ENCODE peak calls at places on chromosomes 7 and 10, in four cellular contexts. I is HCT116, M is HepG2, D is K562. F is an unnamed sample.

GRCh38 chr7:157475601-157476000 is 138.8 kb downstream of the DNAJB6 start:
- DNase-seq in D (no peak), I (no peak), M (no peak), F (no peak)

GRCh38 chr7:132232394-132232793 is 343.9 kb downstream of the PLXNA4 start:
- DNase-seq in M (no peak), I (no peak), D (no peak), F (no peak)

GRCh38 chr10:14952851-14953451 is 945 bp downstream of the DCLRE1C start:
- DNase-seq in I (no peak), M (no peak), D (peak; percentile 20), F (no peak)

GRCh38 chr10:103042129-103042528 is 124.0 kb downstream of the CNNM2 start:
- DNase-seq in I (no peak), M (no peak), D (no peak), F (no peak)

GRCh38 chr10:106566871-106567270 is 597.6 kb downstream of the SORCS1 start:
- DNase-seq in I (no peak), D (no peak), M (no peak), F (no peak)

GRCh38 chr10:115092555-115093285 is 445 bp upstream of the ATRNL1 start:
- DNase-seq in M (no peak), D (no peak), I (no peak), F (no peak)

GRCh38 chr10:72274213-72274729 is 547 bp downstream of the DDIT4 start:
- DNase-seq in M (no peak), I (no peak), D (peak; percentile 59), F (no peak)

GRCh38 chr10:62399211-62399610 is 25.0 kb downstream of the ZNF365 start:
- DNase-seq in M (no peak), I (no peak), D (no peak), F (no peak)

GRCh38 chr7:31082017-31082416 is 29.9 kb downstream of the ADCYAP1R1 start:
- DNase-seq in M (no peak), D (no peak), I (no peak), F (no peak)

GRCh38 chr10:93672890-93673289 is 29.5 kb downstream of the FRA10AC1 start:
- DNase-seq in M (no peak), D (no peak), I (no peak), F (no peak)

GRCh38 chr7:151094675-151095074 is 8.4 kb downstream of the AGAP3 start:
- DNase-seq in D (no peak), I (no peak), M (no peak), F (no peak)

GRCh38 chr10:88243847-88244730 is 339.0 kb downstream of the RNLS start:
- DNase-seq in M (no peak), D (no peak), I (no peak), F (no peak)

GRCh38 chr10:77165445-77166316 is 471.9 kb downstream of the KCNMA1 start:
- DNase-seq in I (peak; percentile 51), M (peak; percentile 40), D (peak; percentile 69), F (peak; percentile 24)

GRCh38 chr7:135151162-135151932 is 3.5 kb downstream of the TMEM140 start:
- DNase-seq in D (no peak), I (no peak), M (no peak), F (no peak)

GRCh38 chr7:95420996-95421846 is 13.6 kb downstream of the PON2 start:
- DNase-seq in I (no peak), D (no peak), M (no peak), F (no peak)

GRCh38 chr10:103578782-103579382 is 85.4 kb downstream of the NEURL1 start:
- DNase-seq in I (no peak), D (peak; percentile 78), M (peak; percentile 82), F (no peak)

GRCh38 chr7:25395976-25396375 is 167.7 kb upstream of the NPVF start:
- DNase-seq in I (no peak), M (no peak), D (no peak), F (no peak)

GRCh38 chr10:91307489-91307888 is 87.0 kb downstream of the PCGF5 start:
- DNase-seq in D (no peak), M (no peak), I (no peak), F (no peak)

GRCh38 chr10:113267616-113268015 is 285.2 kb upstream of the HABP2 start:
- DNase-seq in D (no peak), M (no peak), I (no peak), F (no peak)

GRCh38 chr7:70678621-70679251 is 453.2 kb upstream of the GALNT17 start:
- DNase-seq in M (no peak), D (no peak), I (no peak), F (no peak)

GRCh38 chr7:116210345-116211005 is at the start of gene TES:
- DNase-seq in I (peak; percentile 70), M (peak; percentile 29), D (peak; percentile 88), F (no peak)

GRCh38 chr10:30784896-30785605 is 155.5 kb upstream of the LYZL2 start:
- DNase-seq in M (no peak), D (no peak), I (no peak), F (no peak)

GRCh38 chr10:51960494-51960895 is 261.1 kb upstream of the CSTF2T start:
- DNase-seq in M (peak; percentile 3), D (peak; percentile 22), I (peak; percentile 10), F (no peak)

GRCh38 chr7:133300097-133300496 is 47.2 kb downstream of the EXOC4 start:
- DNase-seq in D (no peak), M (no peak), I (no peak), F (no peak)

GRCh38 chr7:131040467-131040932 is 287.2 kb upstream of the MKLN1 start:
- DNase-seq in D (peak; percentile 81), M (peak; percentile 57), I (peak; percentile 73), F (no peak)

GRCh38 chr10:76033457-76034196 is 602.2 kb downstream of the LRMDA start:
- DNase-seq in M (peak; percentile 99), I (no peak), D (no peak), F (peak; percentile 5)

GRCh38 chr7:120658516-120658915 is 199.4 kb downstream of the TSPAN12 start:
- DNase-seq in D (no peak), I (no peak), M (no peak), F (no peak)

GRCh38 chr7:114402866-114403635 is 11.6 kb upstream of the FOXP2 start:
- DNase-seq in I (no peak), D (no peak), M (no peak), F (no peak)

GRCh38 chr10:9878429-9878828 is 1139.2 kb upstream of the CELF2 start:
- DNase-seq in M (no peak), D (peak; percentile 52), I (no peak), F (no peak)

GRCh38 chr10:72612203-72612826 is 13.6 kb downstream of the MICU1 start:
- DNase-seq in D (no peak), I (no peak), M (no peak), F (no peak)

GRCh38 chr7:128829391-128830166 is 627 bp upstream of the FLNC start:
- DNase-seq in I (no peak), M (no peak), D (peak; percentile 74), F (no peak)

GRCh38 chr10:103549349-103549685 is 55.8 kb downstream of the NEURL1 start:
- DNase-seq in M (no peak), I (no peak), D (no peak), F (no peak)

GRCh38 chr7:117630501-117630900 is 150.7 kb downstream of the CFTR start:
- DNase-seq in D (no peak), I (no peak), M (no peak), F (no peak)

GRCh38 chr7:45089314-45089891 is 634 bp upstream of the NACAD start:
- DNase-seq in I (no peak), M (no peak), D (peak; percentile 80), F (no peak)

GRCh38 chr10:89837173-89838001 is 136.0 kb downstream of the KIF20B start:
- DNase-seq in D (peak; percentile 13), M (no peak), I (no peak), F (no peak)

GRCh38 chr7:95435422-95435780 is 573 bp upstream of the PON2 start:
- DNase-seq in D (no peak), I (no peak), M (no peak), F (no peak)

GRCh38 chr7:1537631-1538412 is 7.3 kb downstream of the MAFK start:
- DNase-seq in M (no peak), I (no peak), D (peak; percentile 97), F (no peak)

GRCh38 chr10:123991622-123992570 is 100.3 kb upstream of the CPXM2 start:
- DNase-seq in M (no peak), D (no peak), I (no peak), F (no peak)

GRCh38 chr7:27889800-27890199 is 149.8 kb downstream of the TAX1BP1 start:
- DNase-seq in I (no peak), D (no peak), M (no peak), F (no peak)
- TF ChIP-seq MAX in I (no peak), D (no peak), M (no peak), F (no peak)

DNA sequence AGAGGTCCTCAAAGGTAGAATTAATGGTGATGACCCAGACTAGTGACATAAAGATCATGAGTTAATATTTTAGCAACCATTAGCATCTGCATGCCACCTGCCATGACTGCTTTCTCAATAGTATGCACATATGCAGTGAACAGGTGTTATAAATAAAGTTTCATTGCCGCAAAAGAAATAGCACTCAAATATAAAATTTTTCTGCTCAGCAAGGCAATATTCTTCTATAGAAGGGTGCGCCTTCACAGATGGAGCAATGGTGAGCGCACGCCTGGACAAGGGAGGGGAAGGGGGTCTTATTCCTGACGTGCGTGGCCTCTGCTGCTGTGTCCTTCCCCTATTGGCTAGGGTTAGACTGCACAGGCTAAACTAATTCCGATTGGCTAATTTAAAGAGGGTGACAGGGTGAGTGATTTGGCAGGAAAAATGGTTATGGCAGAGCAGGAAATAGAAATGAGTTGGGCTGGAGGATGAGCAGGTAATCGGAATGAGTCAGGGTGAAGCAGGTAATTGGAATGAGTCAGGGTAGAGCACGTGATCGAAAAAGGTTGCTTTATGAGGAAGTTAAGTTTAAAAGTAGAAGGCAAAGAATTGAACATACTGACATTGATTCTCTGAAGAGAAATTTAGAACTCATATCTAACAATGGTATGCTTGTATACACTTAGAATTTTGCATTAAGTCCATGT is 24.7 kb upstream of the TRIM24 start:
- DNase-seq in D (no peak), M (no peak), I (peak; percentile 23), F (no peak)
- TF ChIP-seq ZBTB33 in D (no peak), M (no peak), I (no peak), F (no peak)

DNA sequence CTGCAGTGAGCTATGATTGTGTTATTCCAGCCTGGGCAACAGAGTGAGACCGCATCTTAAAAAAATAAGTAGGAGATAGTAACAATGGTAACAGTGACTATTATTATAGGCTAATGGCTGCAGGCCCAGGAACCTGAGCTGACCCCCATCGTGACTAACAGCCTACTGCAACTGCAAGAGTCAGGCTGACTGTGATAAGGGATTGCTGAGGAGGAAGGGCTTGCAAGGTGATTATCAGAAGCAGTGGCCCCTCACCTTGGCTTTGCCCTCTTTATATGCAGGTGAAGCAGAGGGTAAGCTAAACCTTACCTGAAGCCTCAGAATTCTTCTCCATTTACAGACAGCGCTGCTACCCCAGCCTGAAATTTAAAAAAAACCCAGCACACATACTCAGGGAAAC is 83.9 kb upstream of the SDK1 start:
- DNase-seq in M (no peak), I (no peak), D (no peak), F (no peak)
- TF ChIP-seq ATF3 in M (no peak), I (no peak), D (no peak), F (no peak)

GRCh38 chr7:90850516-90850915 is 254.4 kb downstream of the CDK14 start:
- DNase-seq in M (no peak), D (no peak), I (no peak), F (no peak)
- TF ChIP-seq MAX in M (no peak), D (no peak), I (no peak), F (no peak)